ENCODE peak calls at places on chromosomes 13 and 19, in six cellular contexts. One of them, this sample, is unnamed.

GRCh38 chr13:112131081-112131739 is 64.3 kb downstream of the SOX1 start:
- DNase-seq in thoracic aorta: no peak
- DNase-seq in OCI-LY7: no peak
- DNase-seq in fibroblast of the aortic adventitia: no peak
- DNase-seq in GM12865: no peak
- DNase-seq in Calu3: no peak
- DNase-seq in this sample: no peak

GRCh38 chr13:29763426-29764180 is 86.8 kb downstream of the UBL3 start:
- DNase-seq in thoracic aorta: no peak
- DNase-seq in OCI-LY7: no peak
- DNase-seq in fibroblast of the aortic adventitia: no peak
- DNase-seq in GM12865: peak; percentile 47
- DNase-seq in Calu3: no peak
- DNase-seq in this sample: no peak

GRCh38 chr13:108146642-108147041 is 68.7 kb downstream of the LIG4 start:
- DNase-seq in thoracic aorta: no peak
- DNase-seq in OCI-LY7: no peak
- DNase-seq in fibroblast of the aortic adventitia: no peak
- DNase-seq in GM12865: no peak
- DNase-seq in Calu3: no peak
- DNase-seq in this sample: no peak

GRCh38 chr19:42093505-42093904 is 17.5 kb downstream of the ZNF574 start:
- DNase-seq in thoracic aorta: no peak
- DNase-seq in OCI-LY7: no peak
- DNase-seq in fibroblast of the aortic adventitia: no peak
- DNase-seq in GM12865: no peak
- DNase-seq in Calu3: no peak
- DNase-seq in this sample: no peak

GRCh38 chr13:35855531-35856019 is 275.6 kb downstream of the DCLK1 start:
- DNase-seq in thoracic aorta: no peak
- DNase-seq in OCI-LY7: no peak
- DNase-seq in fibroblast of the aortic adventitia: no peak
- DNase-seq in GM12865: no peak
- DNase-seq in Calu3: peak; percentile 56
- DNase-seq in this sample: peak; percentile 25

GRCh38 chr13:59043016-59043415 is 1120.7 kb downstream of the DIAPH3 start:
- DNase-seq in thoracic aorta: no peak
- DNase-seq in OCI-LY7: no peak
- DNase-seq in fibroblast of the aortic adventitia: no peak
- DNase-seq in GM12865: no peak
- DNase-seq in Calu3: no peak
- DNase-seq in this sample: no peak

GRCh38 chr13:20616059-20616797 is 49.3 kb downstream of the IFT88 start:
- DNase-seq in thoracic aorta: no peak
- DNase-seq in OCI-LY7: no peak
- DNase-seq in fibroblast of the aortic adventitia: peak; percentile 75
- DNase-seq in GM12865: no peak
- DNase-seq in Calu3: no peak
- DNase-seq in this sample: no peak

GRCh38 chr13:109704771-109705628 is 81.4 kb downstream of the IRS2 start:
- DNase-seq in thoracic aorta: no peak
- DNase-seq in OCI-LY7: no peak
- DNase-seq in fibroblast of the aortic adventitia: no peak
- DNase-seq in GM12865: no peak
- DNase-seq in Calu3: peak; percentile 4
- DNase-seq in this sample: no peak

GRCh38 chr13:77698211-77699058 is 948 bp downstream of the SLAIN1 start:
- DNase-seq in thoracic aorta: no peak
- DNase-seq in OCI-LY7: peak; percentile 73
- DNase-seq in fibroblast of the aortic adventitia: no peak
- DNase-seq in GM12865: peak; percentile 65
- DNase-seq in Calu3: peak; percentile 1
- DNase-seq in this sample: peak; percentile 70

GRCh38 chr13:105452895-105453294 is 1082.6 kb downstream of the EFNB2 start:
- DNase-seq in thoracic aorta: no peak
- DNase-seq in OCI-LY7: no peak
- DNase-seq in fibroblast of the aortic adventitia: no peak
- DNase-seq in GM12865: no peak
- DNase-seq in Calu3: no peak
- DNase-seq in this sample: no peak

GRCh38 chr13:19927117-19927734 is 31.3 kb upstream of the ZMYM2 start:
- DNase-seq in thoracic aorta: no peak
- DNase-seq in OCI-LY7: peak; percentile 57
- DNase-seq in fibroblast of the aortic adventitia: peak; percentile 48
- DNase-seq in GM12865: peak; percentile 49
- DNase-seq in Calu3: no peak
- DNase-seq in this sample: no peak

GRCh38 chr13:35260316-35260715 is 216.2 kb downstream of the MAB21L1 start:
- DNase-seq in thoracic aorta: no peak
- DNase-seq in OCI-LY7: no peak
- DNase-seq in fibroblast of the aortic adventitia: no peak
- DNase-seq in GM12865: no peak
- DNase-seq in Calu3: no peak
- DNase-seq in this sample: no peak

GRCh38 chr19:35555301-35556005 is 8.0 kb downstream of the ATP4A start:
- DNase-seq in thoracic aorta: no peak
- DNase-seq in OCI-LY7: peak; percentile 51
- DNase-seq in fibroblast of the aortic adventitia: peak; percentile 29
- DNase-seq in GM12865: peak; percentile 53
- DNase-seq in Calu3: peak; percentile 71
- DNase-seq in this sample: peak; percentile 53

GRCh38 chr13:105290596-105290995 is 1244.9 kb downstream of the EFNB2 start:
- DNase-seq in thoracic aorta: no peak
- DNase-seq in OCI-LY7: no peak
- DNase-seq in fibroblast of the aortic adventitia: no peak
- DNase-seq in GM12865: no peak
- DNase-seq in Calu3: no peak
- DNase-seq in this sample: no peak

GRCh38 chr19:3459322-3459881 is 20.9 kb downstream of the SMIM24 start:
- DNase-seq in thoracic aorta: peak; percentile 87
- DNase-seq in OCI-LY7: no peak
- DNase-seq in fibroblast of the aortic adventitia: peak; percentile 94
- DNase-seq in GM12865: peak; percentile 43
- DNase-seq in Calu3: no peak
- DNase-seq in this sample: no peak

GRCh38 chr13:84983321-84983720 is 815.9 kb downstream of the SLITRK6 start:
- DNase-seq in thoracic aorta: no peak
- DNase-seq in OCI-LY7: no peak
- DNase-seq in fibroblast of the aortic adventitia: no peak
- DNase-seq in GM12865: no peak
- DNase-seq in Calu3: no peak
- DNase-seq in this sample: no peak

GRCh38 chr13:51524846-51525566 is 59.3 kb upstream of the WDFY2 start:
- DNase-seq in thoracic aorta: no peak
- DNase-seq in OCI-LY7: no peak
- DNase-seq in fibroblast of the aortic adventitia: peak; percentile 78
- DNase-seq in GM12865: no peak
- DNase-seq in Calu3: no peak
- DNase-seq in this sample: no peak

GRCh38 chr19:4338441-4339350 is at the start of gene STAP2:
- DNase-seq in thoracic aorta: no peak
- DNase-seq in OCI-LY7: no peak
- DNase-seq in fibroblast of the aortic adventitia: no peak
- DNase-seq in GM12865: peak; percentile 70
- DNase-seq in Calu3: peak; percentile 78
- DNase-seq in this sample: no peak

GRCh38 chr13:46572758-46573384 is 19.9 kb downstream of the LRCH1 start:
- DNase-seq in thoracic aorta: no peak
- DNase-seq in OCI-LY7: peak; percentile 62
- DNase-seq in fibroblast of the aortic adventitia: no peak
- DNase-seq in GM12865: peak; percentile 74
- DNase-seq in Calu3: no peak
- DNase-seq in this sample: no peak

GRCh38 chr13:46571189-46571901 is 18.4 kb downstream of the LRCH1 start:
- DNase-seq in thoracic aorta: no peak
- DNase-seq in OCI-LY7: no peak
- DNase-seq in fibroblast of the aortic adventitia: peak; percentile 72
- DNase-seq in GM12865: peak; percentile 70
- DNase-seq in Calu3: no peak
- DNase-seq in this sample: no peak

GRCh38 chr13:46570273-46570672 is 17.3 kb downstream of the LRCH1 start:
- DNase-seq in thoracic aorta: no peak
- DNase-seq in OCI-LY7: no peak
- DNase-seq in fibroblast of the aortic adventitia: no peak
- DNase-seq in GM12865: no peak
- DNase-seq in Calu3: no peak
- DNase-seq in this sample: no peak

GRCh38 chr13:46569471-46569870 is 16.5 kb downstream of the LRCH1 start:
- DNase-seq in thoracic aorta: no peak
- DNase-seq in OCI-LY7: no peak
- DNase-seq in fibroblast of the aortic adventitia: no peak
- DNase-seq in GM12865: no peak
- DNase-seq in Calu3: no peak
- DNase-seq in this sample: no peak

DNA sequence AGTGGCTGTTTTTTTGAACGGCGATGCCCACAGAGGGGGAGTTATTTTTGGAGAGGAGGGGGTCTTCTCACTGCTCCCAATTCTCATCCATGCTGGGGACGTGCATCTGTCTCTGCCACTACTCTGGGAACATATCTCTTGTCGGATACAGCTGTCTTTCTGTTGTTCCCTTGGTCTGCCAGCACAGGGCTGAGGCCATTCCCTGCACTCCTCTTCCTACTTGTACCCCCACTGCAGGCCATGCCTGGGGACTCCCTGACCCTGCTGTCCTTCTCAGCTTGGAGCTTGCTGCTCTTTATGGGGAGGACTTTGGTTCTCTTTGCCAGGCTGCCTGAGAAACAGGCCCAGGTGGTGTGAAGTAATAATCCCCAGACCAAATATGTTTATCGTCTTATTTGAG is 19.0 kb downstream of the LRCH1 start:
- DNase-seq in thoracic aorta: no peak
- DNase-seq in OCI-LY7: no peak
- DNase-seq in fibroblast of the aortic adventitia: no peak
- DNase-seq in GM12865: no peak
- DNase-seq in Calu3: no peak
- DNase-seq in this sample: no peak
- TF ChIP-seq CTCF in thoracic aorta: no peak
- TF ChIP-seq CTCF in OCI-LY7: no peak
- TF ChIP-seq CTCF in fibroblast of the aortic adventitia: no peak
- TF ChIP-seq CTCF in GM12865: no peak
- TF ChIP-seq CTCF in Calu3: no peak
- TF ChIP-seq CTCF in this sample: no peak

GRCh38 chr19:796692-797527 is at the start of gene PTBP1:
- DNase-seq in thoracic aorta: peak; percentile 98
- DNase-seq in OCI-LY7: peak; percentile 100
- DNase-seq in fibroblast of the aortic adventitia: peak; percentile 100
- DNase-seq in GM12865: peak; percentile 100
- DNase-seq in Calu3: peak; percentile 96
- DNase-seq in this sample: peak; percentile 98
- TF ChIP-seq CTCF in thoracic aorta: no peak
- TF ChIP-seq CTCF in OCI-LY7: no peak
- TF ChIP-seq CTCF in fibroblast of the aortic adventitia: peak; percentile 2
- TF ChIP-seq CTCF in GM12865: no peak
- TF ChIP-seq CTCF in Calu3: no peak
- TF ChIP-seq CTCF in this sample: no peak

GRCh38 chr13:27170521-27171243 is 929 bp downstream of the USP12 start:
- DNase-seq in thoracic aorta: no peak
- DNase-seq in OCI-LY7: peak; percentile 50
- DNase-seq in fibroblast of the aortic adventitia: peak; percentile 36
- DNase-seq in GM12865: no peak
- DNase-seq in Calu3: no peak
- DNase-seq in this sample: peak; percentile 82

GRCh38 chr13:27171244-27171829 is at the start of gene USP12:
- DNase-seq in thoracic aorta: peak; percentile 15
- DNase-seq in OCI-LY7: peak; percentile 63
- DNase-seq in fibroblast of the aortic adventitia: no peak
- DNase-seq in GM12865: peak; percentile 48
- DNase-seq in Calu3: peak; percentile 54
- DNase-seq in this sample: peak; percentile 77

GRCh38 chr13:27170221-27170520 is 1.4 kb downstream of the USP12 start:
- DNase-seq in thoracic aorta: no peak
- DNase-seq in OCI-LY7: peak; percentile 27
- DNase-seq in fibroblast of the aortic adventitia: peak; percentile 72
- DNase-seq in GM12865: peak; percentile 72
- DNase-seq in Calu3: no peak
- DNase-seq in this sample: no peak

GRCh38 chr13:27172495-27172842 is 858 bp upstream of the USP12 start:
- DNase-seq in thoracic aorta: no peak
- DNase-seq in OCI-LY7: peak; percentile 52
- DNase-seq in fibroblast of the aortic adventitia: no peak
- DNase-seq in GM12865: peak; percentile 46
- DNase-seq in Calu3: no peak
- DNase-seq in this sample: no peak

DNA sequence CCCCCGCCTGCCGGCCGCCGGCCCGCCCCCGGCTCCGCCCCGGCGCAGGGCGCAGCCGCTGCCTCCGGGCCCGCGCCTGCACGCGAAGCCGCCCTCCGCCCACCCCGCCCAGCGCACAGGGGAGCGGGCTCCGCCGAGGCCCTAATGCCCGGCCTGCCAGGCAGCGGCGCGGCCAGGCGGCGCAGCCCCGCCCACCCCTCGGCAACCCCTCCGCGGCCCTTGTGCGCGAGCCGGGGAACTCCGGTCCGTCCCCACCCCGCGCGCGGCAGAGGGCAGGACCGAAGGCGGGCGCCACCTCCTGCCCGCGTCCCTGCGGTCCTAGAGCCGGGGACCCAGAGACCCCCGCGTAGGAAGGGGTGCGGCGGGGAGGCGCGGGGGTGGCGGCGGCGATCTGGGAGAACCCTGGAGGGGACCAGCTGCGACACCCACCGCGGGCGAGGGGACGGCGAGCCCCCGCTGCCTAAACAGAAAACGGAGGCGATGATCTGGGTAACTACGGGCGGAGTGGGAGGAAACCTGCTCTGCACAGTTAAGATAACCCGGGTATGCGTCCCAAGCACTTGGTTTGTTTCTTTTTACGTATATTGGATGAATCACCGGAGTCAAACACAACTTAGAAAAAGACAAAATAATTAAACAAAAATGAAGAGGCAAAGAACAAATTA is 351 bp upstream of the USP12 start:
- DNase-seq in thoracic aorta: peak; percentile 50
- DNase-seq in OCI-LY7: peak; percentile 93
- DNase-seq in fibroblast of the aortic adventitia: peak; percentile 89
- DNase-seq in GM12865: peak; percentile 97
- DNase-seq in Calu3: peak; percentile 90
- DNase-seq in this sample: peak; percentile 94
- TF ChIP-seq CTCF in thoracic aorta: no peak
- TF ChIP-seq CTCF in OCI-LY7: peak; percentile 32
- TF ChIP-seq CTCF in fibroblast of the aortic adventitia: no peak
- TF ChIP-seq CTCF in GM12865: peak; percentile 21
- TF ChIP-seq CTCF in Calu3: no peak
- TF ChIP-seq CTCF in this sample: no peak

GRCh38 chr13:91347212-91347995 is at the start of gene MIR17HG:
- DNase-seq in thoracic aorta: peak; percentile 56
- DNase-seq in OCI-LY7: peak; percentile 100
- DNase-seq in fibroblast of the aortic adventitia: peak; percentile 70
- DNase-seq in GM12865: peak; percentile 96
- DNase-seq in Calu3: peak; percentile 76
- DNase-seq in this sample: peak; percentile 94

GRCh38 chr13:91346848-91347211 is 657 bp upstream of the MIR17HG start:
- DNase-seq in thoracic aorta: no peak
- DNase-seq in OCI-LY7: peak; percentile 97
- DNase-seq in fibroblast of the aortic adventitia: no peak
- DNase-seq in GM12865: peak; percentile 76
- DNase-seq in Calu3: no peak
- DNase-seq in this sample: peak; percentile 30

GRCh38 chr13:91349992-91350911 is 2.8 kb downstream of the MIR17HG start:
- DNase-seq in thoracic aorta: no peak
- DNase-seq in OCI-LY7: peak; percentile 71
- DNase-seq in fibroblast of the aortic adventitia: no peak
- DNase-seq in GM12865: peak; percentile 31
- DNase-seq in Calu3: no peak
- DNase-seq in this sample: no peak

GRCh38 chr13:91348906-91349435 is 1.5 kb downstream of the MIR17HG start:
- DNase-seq in thoracic aorta: peak; percentile 84
- DNase-seq in OCI-LY7: peak; percentile 100
- DNase-seq in fibroblast of the aortic adventitia: peak; percentile 82
- DNase-seq in GM12865: peak; percentile 95
- DNase-seq in Calu3: peak; percentile 80
- DNase-seq in this sample: peak; percentile 96

GRCh38 chr13:91347996-91348905 is 764 bp downstream of the MIR17HG start:
- DNase-seq in thoracic aorta: no peak
- DNase-seq in OCI-LY7: peak; percentile 93
- DNase-seq in fibroblast of the aortic adventitia: peak; percentile 37
- DNase-seq in GM12865: peak; percentile 66
- DNase-seq in Calu3: no peak
- DNase-seq in this sample: peak; percentile 49
- TF ChIP-seq CTCF in thoracic aorta: no peak
- TF ChIP-seq CTCF in OCI-LY7: no peak
- TF ChIP-seq CTCF in fibroblast of the aortic adventitia: no peak
- TF ChIP-seq CTCF in GM12865: peak; percentile 16
- TF ChIP-seq CTCF in Calu3: no peak
- TF ChIP-seq CTCF in this sample: no peak

This sample was measured in nephron progenitor cell.